ENCODE peak calls at places on chromosomes 6 and 20, in ten cellular contexts. I is psoas muscle; G is right atrium auricular region; V is NCI-H2227 treated with DMSO at 0.1 percent for 48 hours; L is left colon; Y is NCI-H146; Q is foreskin melanocyte; P is naive thymus-derived CD8-positive, alpha-beta T cell; Z is endothelial cell; M is GM12892. A is an unnamed sample.
A peak's percentile ranks its signal among the peaks of the same experiment; 100 is the strongest.

GRCh38 chr6:10779076-10779475 is 31.5 kb downstream of the TMEM14B start:
- DNase-seq in I (no peak), G (no peak), V (no peak), L (no peak), Y (no peak), Q (no peak), P (no peak), Z (no peak), M (no peak), A (no peak)

GRCh38 chr6:110980227-110980626 is 1.6 kb upstream of the RPF2 start:
- DNase-seq in I (no peak), G (no peak), V (no peak), L (no peak), Y (no peak), Q (no peak), P (no peak), Z (no peak), M (no peak), A (no peak)

GRCh38 chr20:4730782-4731181 is 9.1 kb downstream of the PRND start:
- DNase-seq in I (no peak), G (no peak), V (peak; percentile 20), L (no peak), Y (peak; percentile 49), Q (no peak), P (no peak), Z (peak; percentile 57), M (no peak), A (peak; percentile 38)

GRCh38 chr6:31058128-31058894 is 48.0 kb downstream of the MUC22 start:
- DNase-seq in I (no peak), G (no peak), V (no peak), L (no peak), Y (peak; percentile 19), Q (peak; percentile 71), P (no peak), Z (no peak), M (no peak), A (peak; percentile 49)

GRCh38 chr6:143755301-143755744 is 77.6 kb downstream of the PHACTR2 start:
- DNase-seq in I (no peak), G (no peak), V (no peak), L (peak; percentile 65), Y (no peak), Q (no peak), P (no peak), Z (no peak), M (no peak), A (no peak)

GRCh38 chr6:100664274-100665040 is 199.7 kb upstream of the SIM1 start:
- DNase-seq in I (no peak), G (no peak), V (peak; percentile 17), L (no peak), Y (peak; percentile 2), Q (no peak), P (peak; percentile 18), Z (no peak), M (no peak), A (peak; percentile 47)

GRCh38 chr20:53822534-53822933 is 228.9 kb upstream of the ZNF217 start:
- DNase-seq in I (no peak), G (no peak), V (no peak), L (no peak), Y (no peak), Q (no peak), P (no peak), Z (no peak), M (no peak), A (no peak)

GRCh38 chr20:44776977-44777376 is 31.3 kb downstream of the KCNK15 start:
- DNase-seq in I (no peak), G (no peak), V (no peak), L (no peak), Y (no peak), Q (peak; percentile 13), P (no peak), Z (peak; percentile 53), M (no peak), A (peak; percentile 49)

GRCh38 chr6:136252441-136252840 is 2.3 kb upstream of the MTFR2 start:
- DNase-seq in I (no peak), G (no peak), V (no peak), L (no peak), Y (no peak), Q (no peak), P (no peak), Z (no peak), M (no peak), A (no peak)

GRCh38 chr6:105014448-105014847 is 57.5 kb downstream of the LIN28B start:
- DNase-seq in I (no peak), G (no peak), V (no peak), L (no peak), Y (peak; percentile 77), Q (no peak), P (no peak), Z (no peak), M (no peak), A (no peak)

GRCh38 chr6:168130168-168130651 is 51.2 kb upstream of the FRMD1 start:
- DNase-seq in I (no peak), G (peak; percentile 54), V (no peak), L (no peak), Y (no peak), Q (no peak), P (no peak), Z (no peak), M (no peak), A (no peak)

GRCh38 chr6:168239374-168239773 is 80.2 kb downstream of the DACT2 start:
- DNase-seq in I (no peak), G (no peak), V (no peak), L (no peak), Y (no peak), Q (no peak), P (no peak), Z (no peak), M (no peak), A (no peak)

GRCh38 chr6:108168026-108168463 is 2.2 kb downstream of the NR2E1 start:
- DNase-seq in I (no peak), G (no peak), V (no peak), L (no peak), Y (no peak), Q (no peak), P (no peak), Z (no peak), M (no peak), A (no peak)

GRCh38 chr6:9789201-9789600 is 625.7 kb downstream of the TFAP2A start:
- DNase-seq in I (no peak), G (no peak), V (no peak), L (no peak), Y (no peak), Q (no peak), P (no peak), Z (no peak), M (no peak), A (no peak)

GRCh38 chr6:33985333-33985751 is 160.5 kb downstream of the GRM4 start:
- DNase-seq in I (no peak), G (no peak), V (no peak), L (peak; percentile 26), Y (no peak), Q (no peak), P (no peak), Z (no peak), M (no peak), A (no peak)

GRCh38 chr6:24673625-24674024 is 6.7 kb downstream of the ACOT13 start:
- DNase-seq in I (no peak), G (no peak), V (no peak), L (no peak), Y (no peak), Q (no peak), P (no peak), Z (no peak), M (no peak), A (peak; percentile 23)

GRCh38 chr20:40467014-40467413 is 222.0 kb downstream of the MAFB start:
- DNase-seq in I (no peak), G (no peak), V (no peak), L (no peak), Y (no peak), Q (no peak), P (no peak), Z (no peak), M (no peak), A (peak; percentile 92)

GRCh38 chr6:83365931-83366330 is 64.9 kb downstream of the ME1 start:
- DNase-seq in I (no peak), G (no peak), V (no peak), L (no peak), Y (no peak), Q (no peak), P (no peak), Z (no peak), M (no peak), A (no peak)

GRCh38 chr6:34071111-34071883 is 74.6 kb downstream of the GRM4 start:
- DNase-seq in I (no peak), G (no peak), V (no peak), L (no peak), Y (no peak), Q (no peak), P (no peak), Z (no peak), M (no peak), A (no peak)

GRCh38 chr20:25013478-25014380 is 21.2 kb upstream of the APMAP start:
- DNase-seq in I (no peak), G (no peak), V (no peak), L (peak; percentile 15), Y (no peak), Q (no peak), P (no peak), Z (no peak), M (no peak), A (no peak)

GRCh38 chr6:137808836-137809315 is 58.2 kb upstream of the TNFAIP3 start:
- DNase-seq in I (no peak), G (no peak), V (no peak), L (no peak), Y (no peak), Q (peak; percentile 45), P (no peak), Z (no peak), M (no peak), A (peak; percentile 34)

GRCh38 chr6:102150549-102150948 is 757.0 kb downstream of the GRIK2 start:
- DNase-seq in I (no peak), G (no peak), V (no peak), L (no peak), Y (no peak), Q (no peak), P (no peak), Z (no peak), M (no peak), A (no peak)

GRCh38 chr20:58073945-58074920 is 154.2 kb downstream of the ANKRD60 start:
- DNase-seq in I (peak; percentile 50), G (peak; percentile 58), V (no peak), L (no peak), Y (no peak), Q (no peak), P (no peak), Z (no peak), M (no peak), A (no peak)

GRCh38 chr6:35385457-35386202 is 43.3 kb downstream of the PPARD start:
- DNase-seq in I (peak; percentile 43), G (no peak), V (peak; percentile 29), L (peak; percentile 40), Y (peak; percentile 51), Q (no peak), P (no peak), Z (no peak), M (no peak), A (peak; percentile 33)

GRCh38 chr20:33010133-33010504 is 2.6 kb downstream of the BPIFB2 start:
- DNase-seq in I (no peak), G (no peak), V (no peak), L (no peak), Y (no peak), Q (no peak), P (no peak), Z (no peak), M (no peak), A (no peak)

GRCh38 chr20:35269055-35269781 is 8.7 kb downstream of the MMP24OS start:
- DNase-seq in I (peak; percentile 66), G (no peak), V (peak; percentile 46), L (peak; percentile 51), Y (peak; percentile 48), Q (peak; percentile 41), P (peak; percentile 41), Z (peak; percentile 88), M (peak; percentile 69), A (peak; percentile 71)